ENCODE peak calls at places on chromosomes 3 and 15, in seven cellular contexts. E is body of pancreas, Y is mammary epithelial cell, C is heart right ventricle, A is fibroblast of lung, M is endodermal cell, T is GM13976. L is an unnamed sample.
A peak's percentile ranks its signal among the peaks of the same experiment; 100 is the strongest.

GRCh38 chr3:58659051-58659675 is 7.4 kb downstream of the FAM3D start:
- DNase-seq in E (peak; percentile 59), C (peak; percentile 20), T (no peak), M (peak; percentile 88), A (peak; percentile 24), Y (peak; percentile 20), L (no peak)

GRCh38 chr3:4493931-4494806 is 1.0 kb downstream of the ITPR1 start:
- DNase-seq in T (no peak), C (peak; percentile 30), M (peak; percentile 72), E (no peak), A (peak; percentile 38), Y (no peak), L (no peak)

GRCh38 chr3:60772584-60772983 is 478.7 kb downstream of the FHIT start:
- DNase-seq in C (no peak), A (no peak), E (no peak), M (peak; percentile 80), T (no peak), Y (no peak), L (no peak)

GRCh38 chr3:88149146-88149515 is 628 bp upstream of the C3orf38 start:
- DNase-seq in Y (peak; percentile 51), M (no peak), C (no peak), E (no peak), A (no peak), T (no peak), L (no peak)

GRCh38 chr3:4350789-4351163 is 47.6 kb downstream of the SETMAR start:
- DNase-seq in A (peak; percentile 67), C (peak; percentile 66), Y (peak; percentile 41), M (no peak), T (peak; percentile 70), E (peak; percentile 39), L (peak; percentile 61)

GRCh38 chr3:133941390-133941789 is 45.7 kb upstream of the RAB6B start:
- DNase-seq in A (peak; percentile 73), T (no peak), C (no peak), E (no peak), Y (no peak), M (peak; percentile 65), L (no peak)

GRCh38 chr3:113264741-113265140 is 53.4 kb downstream of the BOC start:
- DNase-seq in A (no peak), T (no peak), C (no peak), M (no peak), Y (no peak), E (no peak), L (no peak)

GRCh38 chr3:123790254-123791072 is 93.7 kb downstream of the MYLK start:
- DNase-seq in C (no peak), Y (no peak), M (no peak), E (no peak), A (peak; percentile 46), T (no peak), L (no peak)

GRCh38 chr15:65421360-65422215 is 1.2 kb downstream of the IGDCC4 start:
- DNase-seq in A (peak; percentile 89), E (peak; percentile 35), T (peak; percentile 83), C (peak; percentile 50), Y (no peak), M (peak; percentile 98), L (peak; percentile 80)

GRCh38 chr3:182629521-182629920 is 163.8 kb upstream of the ATP11B start:
- DNase-seq in Y (peak; percentile 85), M (no peak), E (no peak), T (no peak), A (no peak), C (no peak), L (no peak)

GRCh38 chr15:34654625-34655024 is 71.2 kb upstream of the GOLGA8B start:
- DNase-seq in A (no peak), E (no peak), T (no peak), Y (no peak), C (no peak), M (no peak), L (no peak)

DNA sequence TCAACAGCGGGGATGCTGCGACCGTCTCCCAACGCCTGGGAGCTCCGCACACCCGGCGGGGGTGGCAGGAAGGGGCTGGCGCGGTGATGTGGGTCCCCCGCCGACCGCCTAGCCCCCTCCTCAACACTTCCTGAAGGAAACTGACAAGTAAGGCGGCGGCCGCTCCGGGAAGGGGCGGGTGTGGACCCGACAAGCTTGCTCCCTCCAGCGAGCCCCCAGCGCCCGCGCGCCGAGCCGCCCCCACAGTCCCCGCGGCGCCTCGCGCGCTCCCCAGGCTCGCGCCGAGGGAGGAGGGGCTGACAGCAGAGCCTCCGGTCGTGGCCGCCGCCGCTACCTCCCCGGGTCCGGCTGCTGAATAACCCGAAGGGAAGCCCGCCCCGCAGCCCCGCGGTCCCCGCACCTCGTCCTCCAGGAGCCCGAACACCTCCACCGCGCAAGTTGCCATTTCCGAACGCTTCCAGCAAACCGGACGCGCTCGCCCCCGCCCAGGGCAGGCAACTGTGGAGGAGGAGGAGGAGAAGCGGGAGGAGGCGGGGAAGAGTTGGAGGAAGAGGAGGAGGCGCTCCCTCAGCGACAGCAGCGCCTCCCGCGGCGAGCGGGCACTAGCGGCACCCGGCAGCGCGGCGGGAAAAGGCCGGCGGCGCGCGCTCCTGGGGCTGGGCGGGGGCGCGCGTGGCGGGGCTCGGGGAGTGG is at the start of gene NEDD4:
- DNase-seq in E (peak; percentile 84), A (peak; percentile 89), Y (peak; percentile 86), T (peak; percentile 90), C (peak; percentile 91), M (peak; percentile 92), L (peak; percentile 95)
- TF ChIP-seq CTCF in E (peak; percentile 27), A (peak; percentile 42), Y (peak; percentile 66), T (peak; percentile 79), C (peak; percentile 48), M (peak; percentile 44), L (peak; percentile 71)

DNA sequence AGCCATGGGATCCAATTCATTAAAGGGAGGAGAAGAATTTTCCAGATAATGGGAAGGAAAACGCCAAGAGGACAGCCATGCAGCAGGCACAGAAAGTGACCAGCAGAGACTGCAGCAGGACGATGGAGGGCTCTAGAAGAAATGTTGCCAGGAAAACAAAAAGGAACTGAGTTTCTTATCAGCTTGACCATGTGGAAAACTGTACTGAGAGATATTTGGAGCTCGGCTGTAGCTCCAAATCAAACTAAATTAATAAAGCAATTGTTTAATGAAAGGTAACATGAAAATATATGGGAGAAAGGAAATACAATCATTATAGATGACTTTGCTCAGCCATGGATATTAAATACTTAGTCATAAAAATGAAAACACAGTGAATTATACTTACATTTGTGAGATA is 63.7 kb downstream of the SSR3 start:
- DNase-seq in T (no peak), A (no peak), E (no peak), Y (no peak), M (no peak), C (no peak), L (no peak)
- TF ChIP-seq CTCF in T (no peak), A (no peak), E (no peak), Y (no peak), M (no peak), C (no peak), L (no peak)

GRCh38 chr15:84750583-84751092 is 2.2 kb downstream of the ZNF592 start:
- DNase-seq in C (no peak), A (no peak), T (peak; percentile 50), Y (no peak), M (peak; percentile 61), E (no peak), L (peak; percentile 63)

GRCh38 chr15:84752195-84752594 is 3.8 kb downstream of the ZNF592 start:
- DNase-seq in Y (no peak), A (no peak), C (no peak), M (no peak), T (no peak), E (no peak), L (no peak)

GRCh38 chr15:84747423-84748273 is 744 bp upstream of the ZNF592 start:
- DNase-seq in Y (peak; percentile 81), T (peak; percentile 73), E (peak; percentile 82), M (peak; percentile 93), A (peak; percentile 71), C (peak; percentile 72), L (no peak)

GRCh38 chr15:84748274-84749110 is at the start of gene ZNF592:
- DNase-seq in E (peak; percentile 88), M (peak; percentile 91), T (peak; percentile 82), Y (peak; percentile 66), A (peak; percentile 70), C (peak; percentile 86), L (peak; percentile 92)

DNA sequence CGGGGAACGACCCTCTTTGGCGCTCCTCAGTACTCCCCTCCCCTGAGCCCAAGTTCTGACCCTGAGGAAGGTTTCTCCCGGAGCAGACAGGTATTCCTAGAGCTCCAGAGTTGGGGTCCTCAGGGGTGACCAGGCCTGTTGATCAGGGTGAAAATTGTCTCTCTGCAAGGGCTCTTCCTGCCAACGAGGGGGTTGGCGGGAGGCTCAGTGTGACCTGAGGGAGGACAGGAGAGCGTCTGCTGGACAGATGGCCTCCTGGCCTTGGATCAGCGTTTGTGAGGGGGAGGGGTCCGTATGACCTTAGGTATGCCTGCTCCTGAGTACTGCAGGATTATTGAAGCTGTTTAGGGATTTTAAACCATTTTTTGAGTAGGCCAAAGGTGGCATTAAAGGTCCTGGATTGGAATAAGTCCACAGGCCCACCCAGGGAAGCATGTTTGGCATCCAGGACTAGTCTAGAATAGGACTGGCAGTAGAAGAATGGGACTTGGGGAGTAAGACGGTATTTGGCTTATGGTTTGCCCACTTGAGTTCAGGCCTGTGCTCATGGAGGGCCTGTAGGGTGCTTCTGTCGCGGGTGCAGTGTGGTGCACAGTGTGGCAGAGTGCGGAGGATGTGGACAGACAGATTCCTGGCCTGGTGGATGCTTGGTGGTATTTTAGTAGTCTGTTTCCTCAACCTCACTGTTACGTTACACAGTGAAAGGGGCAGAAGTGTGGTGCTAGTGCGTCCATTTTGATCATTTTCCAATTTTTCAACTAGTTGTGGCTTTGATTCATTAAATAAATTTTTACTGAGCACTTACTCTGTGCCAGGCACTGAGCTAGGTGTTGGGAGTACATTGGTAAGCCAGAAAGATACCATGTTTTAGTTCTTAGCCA is 959 bp downstream of the ZNF592 start:
- DNase-seq in C (peak; percentile 45), Y (peak; percentile 15), T (no peak), A (peak; percentile 35), E (peak; percentile 55), M (peak; percentile 76), L (peak; percentile 28)
- TF ChIP-seq CTCF in C (no peak), Y (no peak), T (no peak), A (no peak), E (no peak), M (no peak), L (no peak)

DNA sequence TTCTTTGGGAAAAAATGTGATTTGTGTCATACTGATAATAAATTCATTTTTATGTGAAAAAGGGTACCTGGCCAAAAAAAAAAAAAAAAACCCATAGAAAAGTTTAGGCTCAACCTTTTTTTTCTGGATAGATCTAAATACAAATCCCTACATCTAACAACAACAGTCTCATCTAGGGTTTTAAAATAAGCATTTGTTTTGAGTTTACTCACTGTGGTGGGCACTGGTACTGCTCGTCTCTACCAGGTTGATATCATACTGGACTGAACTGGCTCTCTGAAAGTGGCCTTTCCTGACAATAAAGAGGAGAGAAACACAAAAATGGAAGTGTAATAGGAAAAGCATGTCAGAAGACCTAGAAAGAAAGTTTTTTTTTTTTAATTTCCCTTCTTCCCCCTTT is 52.0 kb downstream of the FBXO22 start:
- DNase-seq in M (no peak), Y (no peak), A (no peak), T (no peak), E (no peak), C (no peak), L (no peak)
- TF ChIP-seq CTCF in M (peak; percentile 58), Y (no peak), A (no peak), T (no peak), E (no peak), C (no peak), L (no peak)

GRCh38 chr3:47799733-47800132 is 3.2 kb upstream of the DHX30 start:
- DNase-seq in E (no peak), Y (no peak), T (no peak), C (no peak), M (peak; percentile 78), A (no peak), L (no peak)
- TF ChIP-seq CTCF in E (no peak), Y (peak; percentile 30), T (no peak), C (no peak), M (peak; percentile 78), A (no peak), L (peak; percentile 47)

L was measured in GM20000.